ENCODE peak calls at places on chromosomes 3 and 15, in four cellular contexts. A is AG10803, F is neural progenitor cell, X is bronchial epithelial cell. G is an unnamed sample.

GRCh38 chr15:38398134-38398533 is 55.8 kb upstream of the FAM98B start:
- DNase-seq in F (no peak), X (peak; percentile 92), A (peak; percentile 97), G (peak; percentile 94)

GRCh38 chr3:9965200-9965875 is 13.1 kb upstream of the PRRT3 start:
- DNase-seq in F (no peak), A (no peak), X (no peak), G (no peak)

GRCh38 chr15:39629906-39630305 is 49.0 kb downstream of the THBS1 start:
- DNase-seq in X (peak; percentile 98), A (no peak), F (no peak), G (no peak)

GRCh38 chr3:17232442-17232841 is 347.7 kb downstream of the PLCL2 start:
- DNase-seq in A (no peak), X (no peak), F (no peak), G (no peak)

GRCh38 chr15:39393575-39394335 is 187.1 kb upstream of the THBS1 start:
- DNase-seq in F (no peak), A (no peak), X (no peak), G (no peak)

GRCh38 chr3:10713656-10714055 is 102.4 kb upstream of the SLC6A11 start:
- DNase-seq in F (no peak), X (no peak), A (no peak), G (no peak)

GRCh38 chr3:108505811-108506210 is 4.6 kb downstream of the MYH15 start:
- DNase-seq in A (no peak), F (peak; percentile 29), X (no peak), G (no peak)

GRCh38 chr3:23221136-23221535 is 18.0 kb downstream of the UBE2E2 start:
- DNase-seq in A (no peak), F (no peak), X (no peak), G (no peak)

GRCh38 chr3:150292891-150293290 is 115.2 kb upstream of the TSC22D2 start:
- DNase-seq in F (no peak), X (no peak), A (peak; percentile 97), G (peak; percentile 49)

GRCh38 chr3:59245879-59246501 is 196.2 kb upstream of the CFAP20DC start:
- DNase-seq in X (peak; percentile 41), A (peak; percentile 29), F (peak; percentile 9), G (peak; percentile 33)

GRCh38 chr3:131716007-131716406 is 213.2 kb upstream of the MRPL3 start:
- DNase-seq in F (peak; percentile 6), A (no peak), X (no peak), G (no peak)

GRCh38 chr3:56962200-56962599 is 98.3 kb upstream of the SPATA12 start:
- DNase-seq in A (no peak), F (no peak), X (no peak), G (no peak)

GRCh38 chr3:141797167-141797773 is 34.1 kb downstream of the GRK7 start:
- DNase-seq in F (peak; percentile 96), X (no peak), A (peak; percentile 49), G (peak; percentile 67)

GRCh38 chr3:178634975-178635374 is 98.7 kb downstream of the KCNMB2 start:
- DNase-seq in F (no peak), X (no peak), A (no peak), G (no peak)

GRCh38 chr3:158379517-158379916 is 191.5 kb upstream of the MLF1 start:
- DNase-seq in F (no peak), X (peak; percentile 11), A (no peak), G (no peak)

GRCh38 chr15:92645051-92645631 is 10.4 kb downstream of the FAM174B start:
- DNase-seq in X (no peak), F (no peak), A (no peak), G (no peak)

GRCh38 chr3:69107841-69108240 is 14.6 kb downstream of the LMOD3 start:
- DNase-seq in F (no peak), X (no peak), A (no peak), G (no peak)

GRCh38 chr3:62875103-62876002 is at the start of gene CADPS:
- DNase-seq in A (peak; percentile 29), X (no peak), F (peak; percentile 77), G (no peak)

GRCh38 chr3:61935819-61936218 is 374.4 kb downstream of the PTPRG start:
- DNase-seq in F (no peak), A (no peak), X (no peak), G (no peak)

DNA sequence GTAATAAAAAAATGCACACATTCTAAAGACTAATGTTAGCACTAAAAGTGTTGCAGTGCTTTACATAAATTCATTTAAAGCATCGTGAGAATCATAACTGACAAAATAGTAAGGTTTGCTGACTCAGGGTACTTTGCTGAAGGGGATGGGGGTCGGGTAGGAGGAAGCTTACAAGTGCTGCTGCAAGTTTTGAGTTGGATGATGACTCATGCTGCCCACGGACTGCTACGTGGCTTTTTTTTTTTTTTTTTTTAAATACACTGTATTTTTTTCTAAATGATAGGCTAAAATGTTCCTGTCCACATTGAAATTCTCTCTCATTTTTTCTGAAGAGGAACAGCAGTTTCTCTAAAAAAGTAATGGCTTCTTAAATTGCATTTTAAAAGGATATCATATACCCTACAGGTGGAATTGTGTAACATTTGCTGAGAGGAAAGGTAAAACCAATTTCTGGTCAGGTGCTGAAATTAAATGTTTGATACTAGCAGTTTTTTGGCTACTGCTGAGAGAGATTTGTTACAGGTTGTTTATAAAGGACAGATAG is 2.2 kb downstream of the MAPK6 start:
- DNase-seq in X (peak; percentile 94), F (peak; percentile 24), A (peak; percentile 94), G (peak; percentile 92)
- TF ChIP-seq CTCF in X (no peak), F (peak; percentile 5), A (no peak), G (no peak)

DNA sequence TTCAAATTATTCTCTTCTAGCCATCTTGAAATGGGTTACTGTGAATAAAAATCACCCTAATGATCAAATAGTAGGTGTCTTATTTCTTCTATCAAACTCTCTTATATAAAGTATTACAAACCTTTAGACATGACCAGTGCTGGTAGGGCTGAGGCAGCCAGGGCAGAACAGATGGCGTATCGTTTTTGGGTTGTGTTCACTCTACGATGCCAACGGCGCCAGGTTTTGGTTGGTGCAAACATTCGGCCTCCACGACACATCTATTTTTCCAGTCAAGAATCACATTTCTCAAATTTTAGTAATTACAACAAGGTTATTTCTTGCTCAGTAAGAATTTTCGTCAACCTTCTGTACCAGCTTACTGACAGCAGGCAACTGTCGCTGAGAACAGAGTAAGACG is 2.2 kb downstream of the RPL4 start:
- DNase-seq in F (no peak), A (no peak), X (no peak), G (no peak)
- H3K4me3 ChIP-seq in F (peak overlapping the region; percentile 87), A (peak overlapping the region; percentile 98), X (no peak overlapping the region), G (peak overlapping the region; percentile 88)

DNA sequence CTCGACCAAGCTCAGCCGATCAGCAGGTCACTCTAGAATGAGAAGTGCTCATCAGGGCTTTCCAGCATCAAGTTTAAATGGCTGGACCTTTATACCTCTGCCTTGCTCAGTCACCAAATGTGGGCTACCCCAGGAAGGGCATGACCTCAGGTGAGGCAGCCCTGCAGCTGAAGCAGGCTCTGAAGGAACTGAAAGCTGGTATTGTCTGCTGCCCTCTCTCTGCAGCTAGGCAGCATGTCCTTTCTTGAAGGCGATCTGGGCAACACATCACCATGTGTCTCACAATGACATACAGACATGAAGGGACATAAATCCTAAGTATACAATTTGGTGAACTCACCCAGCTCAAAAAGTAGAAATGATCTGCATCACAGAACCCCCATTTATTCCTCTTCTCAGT is 38.7 kb upstream of the ARID3B start:
- DNase-seq in A (no peak), F (no peak), X (no peak), G (no peak)
- TF ChIP-seq CTCF in A (no peak), F (no peak), X (no peak), G (no peak)

GRCh38 chr15:98719169-98719515 is 70.8 kb downstream of the IGF1R start:
- DNase-seq in F (no peak), A (peak; percentile 40), X (no peak), G (peak; percentile 9)

GRCh38 chr15:98717942-98718341 is 69.6 kb downstream of the IGF1R start:
- DNase-seq in X (no peak), F (no peak), A (no peak), G (no peak)

GRCh38 chr15:98720577-98720976 is 72.2 kb downstream of the IGF1R start:
- DNase-seq in A (peak; percentile 20), F (no peak), X (no peak), G (no peak)

GRCh38 chr15:98720036-98720435 is 71.7 kb downstream of the IGF1R start:
- DNase-seq in X (no peak), A (no peak), F (no peak), G (no peak)

DNA sequence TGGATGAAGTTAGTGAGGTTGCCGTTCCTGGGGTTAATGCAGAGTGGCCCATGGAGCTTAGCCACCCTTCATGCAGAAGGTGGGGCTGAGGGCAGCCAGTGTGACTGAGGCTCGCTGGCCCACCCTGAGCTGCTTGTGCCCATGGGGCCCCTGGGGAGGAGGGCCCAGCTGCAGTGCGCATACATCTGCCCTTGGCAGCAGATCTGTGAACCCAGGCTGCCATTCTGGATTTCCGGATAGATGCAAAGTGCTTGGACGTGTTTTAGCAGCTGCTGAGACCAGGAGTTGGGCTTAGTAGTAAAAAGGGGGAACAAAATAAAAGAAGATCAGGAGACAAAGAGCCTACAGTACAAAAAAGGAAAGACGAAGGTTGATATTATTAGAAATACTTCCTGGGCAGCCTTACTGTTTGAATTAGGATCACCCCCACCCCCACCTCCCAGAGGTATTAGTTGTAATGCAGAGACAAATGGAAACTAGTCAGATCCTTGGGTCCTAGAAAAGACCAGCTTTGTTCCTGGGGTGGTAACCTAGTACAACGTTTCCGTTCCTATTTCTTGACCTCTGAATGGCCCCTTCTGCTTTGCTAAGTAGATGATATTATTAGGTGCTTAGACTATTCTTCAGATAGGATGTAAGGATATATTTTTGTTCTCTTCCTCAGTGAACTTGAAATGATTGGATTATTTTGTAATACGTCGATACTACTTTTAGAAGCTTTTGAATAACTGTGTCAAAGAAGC is 70.3 kb downstream of the IGF1R start:
- DNase-seq in A (no peak), F (no peak), X (no peak), G (no peak)
- H3K4me3 ChIP-seq in A (no peak overlapping the region), F (no peak overlapping the region), X (no peak overlapping the region), G (no peak overlapping the region)

DNA sequence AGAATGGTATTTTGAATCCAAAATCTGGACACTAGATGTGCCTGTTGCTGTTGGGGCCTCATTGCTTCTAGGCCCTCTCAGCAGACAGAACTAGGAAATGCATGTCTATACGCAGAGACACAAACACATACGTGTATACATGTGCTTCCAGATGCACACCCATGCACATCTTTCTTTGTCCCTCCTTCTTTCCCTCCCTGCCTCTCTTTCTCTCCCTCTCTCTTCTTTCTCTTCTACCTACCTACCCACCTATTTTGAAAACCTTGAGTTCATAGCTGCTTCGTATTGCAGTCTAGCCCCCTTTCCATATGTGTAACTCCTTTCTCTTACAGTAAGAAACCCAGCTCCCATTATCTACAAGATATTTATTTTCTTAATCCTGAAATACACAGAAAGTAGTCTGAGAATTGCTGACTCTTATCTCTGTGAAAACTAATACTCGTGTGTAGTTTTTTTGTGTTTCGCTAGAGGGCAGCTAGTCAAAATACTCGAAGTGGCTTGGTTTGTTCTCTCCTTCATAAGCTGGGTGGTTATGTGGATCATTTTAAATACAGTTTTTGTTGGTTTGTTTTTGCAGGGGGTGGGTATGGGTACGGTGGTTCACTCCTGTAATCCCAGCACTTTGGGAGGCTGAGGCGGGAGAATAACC is 18.5 kb downstream of the RPL32 start:
- DNase-seq in A (peak; percentile 24), X (peak; percentile 57), F (no peak), G (peak; percentile 54)
- TF ChIP-seq CTCF in A (peak; percentile 48), X (peak; percentile 34), F (peak; percentile 46), G (peak; percentile 54)

GRCh38 chr3:98613616-98614015 is 20.2 kb upstream of the CPOX start:
- DNase-seq in F (no peak), X (no peak), A (peak; percentile 12), G (peak; percentile 29)
- H3K4me3 ChIP-seq in F (no peak overlapping the region), X (no peak overlapping the region), A (no peak overlapping the region), G (no peak overlapping the region)

G was measured in fibroblast of pulmonary artery.